ENCODE peak calls at places on chromosomes 6 and 20, in four cellular contexts. Z is DMS153, V is amniotic stem cell, Y is GM12892. P is an unnamed sample.

GRCh38 chr6:27188206-27188884 is 59.2 kb upstream of the PRSS16 start:
- DNase-seq in Z (peak), V (peak), Y (peak), P (no peak)

GRCh38 chr6:157980288-157981131 is 1.2 kb upstream of the SYNJ2 start:
- DNase-seq in Z (no peak), V (no peak), Y (no peak), P (no peak)

GRCh38 chr20:51404297-51405060 is 138.0 kb downstream of the NFATC2 start:
- DNase-seq in Z (no peak), V (no peak), Y (peak), P (no peak)

GRCh38 chr6:37698264-37699137 is 818 bp upstream of the MDGA1 start:
- DNase-seq in Z (no peak), V (no peak), Y (peak), P (peak)

GRCh38 chr6:27720607-27721580 is 191.3 kb downstream of the OR2B2 start:
- DNase-seq in Z (no peak), V (no peak), Y (no peak), P (no peak)

GRCh38 chr6:106525111-106525884 is 104.0 kb downstream of the RTN4IP1 start:
- DNase-seq in Z (no peak), V (no peak), Y (no peak), P (no peak)

GRCh38 chr20:57573893-57574292 is 13.0 kb downstream of the PCK1 start:
- DNase-seq in Z (no peak), V (no peak), Y (no peak), P (no peak)

GRCh38 chr6:87241304-87241703 is 81.1 kb upstream of the SMIM8 start:
- DNase-seq in Z (no peak), V (no peak), Y (no peak), P (no peak)

GRCh38 chr6:16334671-16335070 is 96.3 kb downstream of the GMPR start:
- DNase-seq in Z (no peak), V (peak), Y (no peak), P (no peak)

GRCh38 chr6:55250400-55250799 is 76.1 kb downstream of the HCRTR2 start:
- DNase-seq in Z (no peak), V (no peak), Y (no peak), P (no peak)

GRCh38 chr20:32203556-32204484 is 3.7 kb downstream of the PLAGL2 start:
- DNase-seq in Z (no peak), V (no peak), Y (no peak), P (no peak)

GRCh38 chr6:113103618-113104390 is 753.3 kb upstream of the MARCKS start:
- DNase-seq in Z (no peak), V (no peak), Y (no peak), P (no peak)

GRCh38 chr6:111925296-111925695 is 52.0 kb upstream of the FYN start:
- DNase-seq in Z (no peak), V (no peak), Y (no peak), P (no peak)

GRCh38 chr6:125323376-125323775 is 21.6 kb upstream of the HDDC2 start:
- DNase-seq in Z (no peak), V (no peak), Y (no peak), P (no peak)

GRCh38 chr6:99296261-99296660 is 53.2 kb downstream of the FAXC start:
- DNase-seq in Z (no peak), V (no peak), Y (no peak), P (no peak)

GRCh38 chr6:42017021-42017643 is 33.2 kb upstream of the TAF8 start:
- DNase-seq in Z (no peak), V (peak), Y (no peak), P (no peak)

GRCh38 chr6:138454976-138455706 is 44.2 kb downstream of the NHSL1 start:
- DNase-seq in Z (no peak), V (no peak), Y (no peak), P (no peak)

GRCh38 chr20:5665417-5665816 is 84.8 kb upstream of the SHLD1 start:
- DNase-seq in Z (no peak), V (no peak), Y (no peak), P (no peak)

GRCh38 chr6:125854355-125854754 is 63.6 kb downstream of the NCOA7 start:
- DNase-seq in Z (no peak), V (no peak), Y (no peak), P (no peak)

GRCh38 chr20:18058661-18059467 is 1.1 kb upstream of the OVOL2 start:
- DNase-seq in Z (peak), V (no peak), Y (no peak), P (peak)

GRCh38 chr20:38343798-38344701 is 2.2 kb upstream of the LBP start:
- DNase-seq in Z (no peak), V (no peak), Y (no peak), P (no peak)

GRCh38 chr6:117591405-117591804 is 10.9 kb downstream of the GOPC start:
- DNase-seq in Z (no peak), V (no peak), Y (no peak), P (no peak)

GRCh38 chr20:36684747-36685146 is 38.8 kb upstream of the SLA2 start:
- DNase-seq in Z (no peak), V (no peak), Y (no peak), P (no peak)

GRCh38 chr6:53165333-53165732 is 16.7 kb upstream of the GCM1 start:
- DNase-seq in Z (no peak), V (no peak), Y (no peak), P (no peak)

GRCh38 chr20:45459606-45460005 is 9.9 kb upstream of the WFDC2 start:
- DNase-seq in Z (no peak), V (no peak), Y (no peak), P (no peak)

GRCh38 chr6:1894954-1895353 is 285.2 kb downstream of the FOXC1 start:
- DNase-seq in Z (no peak), V (no peak), Y (no peak), P (no peak)

GRCh38 chr6:113694278-113695077 is 162.7 kb upstream of the MARCKS start:
- DNase-seq in Z (no peak), V (no peak), Y (no peak), P (no peak)

GRCh38 chr20:15098351-15098750 is 760.9 kb upstream of the FLRT3 start:
- DNase-seq in Z (no peak), V (no peak), Y (no peak), P (no peak)

GRCh38 chr6:14703586-14703985 is 542.3 kb upstream of the JARID2 start:
- DNase-seq in Z (no peak), V (peak), Y (no peak), P (no peak)

GRCh38 chr6:143759666-143760065 is 81.9 kb downstream of the PHACTR2 start:
- DNase-seq in Z (no peak), V (no peak), Y (no peak), P (no peak)

GRCh38 chr20:49507741-49508434 is 25.4 kb upstream of the KCNB1 start:
- DNase-seq in Z (peak), V (no peak), Y (no peak), P (peak)

GRCh38 chr6:131555992-131556391 is 17.0 kb upstream of the ARG1 start:
- DNase-seq in Z (no peak), V (no peak), Y (no peak), P (no peak)

GRCh38 chr6:29035951-29036350 is 9.0 kb downstream of the OR2W1 start:
- DNase-seq in Z (no peak), V (no peak), Y (no peak), P (no peak)

GRCh38 chr6:151958332-151958731 is 150.8 kb downstream of the ESR1 start:
- DNase-seq in Z (no peak), V (peak), Y (no peak), P (no peak)

GRCh38 chr6:159174263-159174974 is 5.2 kb downstream of the FNDC1 start:
- DNase-seq in Z (no peak), V (peak), Y (peak), P (peak)

GRCh38 chr20:49372095-49372734 is 94.4 kb upstream of the ZNFX1 start:
- DNase-seq in Z (no peak), V (no peak), Y (no peak), P (no peak)

P was measured in SHP77.